ENCODE peak calls at places on chromosomes 4 and X, in seven cellular contexts. H is activated CD8-positive, alpha-beta memory T cell treated with anti-CD3 and anti-CD28 coated beads for 4 hours; Y is T follicular helper cell; W is RWPE1; V is activated gamma-delta T cell; M is Right ventricle myocardium inferior; L is GM23248. Q is an unnamed sample.
A peak's percentile ranks its signal among the peaks of the same experiment; 100 is the strongest.

GRCh38 chrX:63718010-63718694 is 66.9 kb downstream of the ARHGEF9 start:
- DNase-seq in V (no peak), Y (no peak), W (no peak), M (no peak), L (no peak), H (no peak), Q (no peak)

GRCh38 chr4:136742330-136742729 is 790.0 kb downstream of the PCDH18 start:
- DNase-seq in V (no peak), M (no peak), L (peak; percentile 15), H (no peak), W (no peak), Y (no peak), Q (no peak)

GRCh38 chr4:10381146-10381545 is 76.1 kb downstream of the ZNF518B start:
- DNase-seq in H (no peak), Y (no peak), V (no peak), W (no peak), M (no peak), L (no peak), Q (no peak)

GRCh38 chr4:177375971-177376370 is 66.3 kb downstream of the AGA start:
- DNase-seq in M (no peak), V (no peak), L (no peak), Y (no peak), H (no peak), W (no peak), Q (peak; percentile 26)

GRCh38 chrX:45191820-45192409 is 8.8 kb downstream of the DIPK2B start:
- DNase-seq in V (no peak), Y (no peak), L (no peak), M (no peak), H (no peak), W (no peak), Q (no peak)

GRCh38 chr4:26048962-26049361 is 134.9 kb downstream of the SMIM20 start:
- DNase-seq in L (peak; percentile 71), Y (no peak), W (no peak), V (no peak), M (no peak), H (no peak), Q (no peak)

GRCh38 chrX:72316408-72317079 is 10.8 kb upstream of the CITED1 start:
- DNase-seq in Y (no peak), H (no peak), W (no peak), M (no peak), V (no peak), L (no peak), Q (peak; percentile 57)

GRCh38 chr4:24690436-24690835 is 104.9 kb upstream of the SOD3 start:
- DNase-seq in V (no peak), L (peak; percentile 60), H (no peak), M (no peak), W (no peak), Y (no peak), Q (no peak)

GRCh38 chr4:106690487-106690886 is 321.9 kb upstream of the GIMD1 start:
- DNase-seq in Y (no peak), V (no peak), H (no peak), M (no peak), W (no peak), L (peak; percentile 76), Q (no peak)

GRCh38 chr4:139367421-139368090 is 65.3 kb upstream of the NDUFC1 start:
- DNase-seq in V (no peak), W (no peak), M (no peak), H (no peak), Y (no peak), L (peak; percentile 67), Q (no peak)

GRCh38 chrX:111244238-111244750 is 26.0 kb downstream of the CAPN6 start:
- DNase-seq in M (no peak), W (peak; percentile 17), L (peak; percentile 25), H (no peak), Y (no peak), V (no peak), Q (peak; percentile 36)

GRCh38 chr4:27000820-27001219 is 140.2 kb downstream of the STIM2 start:
- DNase-seq in L (peak; percentile 7), Y (no peak), M (no peak), H (no peak), V (no peak), W (peak; percentile 5), Q (no peak)

GRCh38 chr4:143489116-143489515 is 24.4 kb upstream of the SMARCA5 start:
- DNase-seq in V (no peak), M (no peak), H (no peak), L (peak; percentile 59), W (no peak), Y (no peak), Q (no peak)

GRCh38 chrX:148500428-148501120 is at the start of gene AFF2:
- DNase-seq in L (peak; percentile 63), M (peak; percentile 70), Y (no peak), W (no peak), H (no peak), V (peak; percentile 11), Q (peak; percentile 62)

GRCh38 chrX:49309401-49309981 is 6.0 kb downstream of the GAGE10 start:
- DNase-seq in H (no peak), M (no peak), Y (no peak), L (peak; percentile 50), V (no peak), W (no peak), Q (no peak)

GRCh38 chr4:89834486-89835209 is 2.3 kb downstream of the SNCA start:
- DNase-seq in M (no peak), W (no peak), L (no peak), V (no peak), Y (no peak), H (no peak), Q (no peak)

GRCh38 chr4:154491731-154492249 is at the start of gene DCHS2:
- DNase-seq in H (no peak), Y (no peak), L (peak; percentile 13), M (no peak), W (peak; percentile 22), V (peak; percentile 2), Q (peak; percentile 84)

GRCh38 chr4:158870282-158871049 is 101.6 kb downstream of the FNIP2 start:
- DNase-seq in W (no peak), L (no peak), M (no peak), Y (no peak), V (peak; percentile 3), H (no peak), Q (peak; percentile 74)

GRCh38 chrX:73855546-73855945 is 292.5 kb downstream of the CHIC1 start:
- DNase-seq in W (peak; percentile 18), H (peak; percentile 7), L (peak; percentile 75), M (no peak), V (no peak), Y (peak; percentile 66), Q (peak; percentile 63)

GRCh38 chr4:8768357-8768999 is 103.2 kb downstream of the HMX1 start:
- DNase-seq in V (no peak), W (no peak), M (peak; percentile 55), Y (no peak), H (no peak), L (no peak), Q (no peak)

GRCh38 chr4:172553216-172553615 is 615.4 kb upstream of the GALNT7 start:
- DNase-seq in V (no peak), H (no peak), M (no peak), Y (no peak), W (no peak), L (no peak), Q (no peak)

GRCh38 chrX:28398352-28398751 is 188.9 kb upstream of the IL1RAPL1 start:
- DNase-seq in W (peak; percentile 2), H (no peak), M (no peak), Y (no peak), V (no peak), L (no peak), Q (no peak)

GRCh38 chr4:53508446-53508845 is 82.8 kb downstream of the LNX1 start:
- DNase-seq in L (peak; percentile 70), V (no peak), Y (no peak), W (no peak), M (no peak), H (no peak), Q (no peak)

GRCh38 chrX:154822029-154822428 is 12.4 kb downstream of the SMIM9 start:
- DNase-seq in W (no peak), Y (no peak), M (no peak), H (no peak), L (no peak), V (no peak), Q (peak; percentile 24)

GRCh38 chr4:39698424-39699009 is 581 bp downstream of the UBE2K start:
- DNase-seq in H (no peak), V (no peak), L (peak; percentile 61), W (peak; percentile 63), M (peak; percentile 82), Y (peak; percentile 28), Q (peak; percentile 76)

GRCh38 chrX:17242470-17242869 is 132.5 kb upstream of the NHS start:
- DNase-seq in W (peak; percentile 23), L (peak; percentile 52), M (no peak), H (no peak), V (no peak), Y (peak; percentile 1), Q (peak; percentile 69)

GRCh38 chr4:152079543-152080293 is 318.9 kb upstream of the GATB start:
- DNase-seq in L (no peak), Y (no peak), W (no peak), V (no peak), M (no peak), H (no peak), Q (no peak)

GRCh38 chr4:133151301-133151680 is 2.2 kb downstream of the PCDH10 start:
- DNase-seq in H (no peak), W (no peak), L (peak; percentile 1), V (no peak), M (no peak), Y (no peak), Q (peak; percentile 60)

GRCh38 chr4:2281575-2282343 is 19.9 kb upstream of the MXD4 start:
- DNase-seq in M (peak; percentile 45), L (no peak), V (peak; percentile 66), W (no peak), Y (peak; percentile 85), H (peak; percentile 58), Q (no peak)

GRCh38 chr4:139189417-139189749 is 12.4 kb upstream of the ELF2 start:
- DNase-seq in L (no peak), M (no peak), Y (no peak), W (no peak), H (no peak), V (no peak), Q (no peak)

GRCh38 chrX:155778844-155779553 is 102.1 kb upstream of the VAMP7 start:
- DNase-seq in V (no peak), Y (no peak), L (no peak), W (no peak), H (no peak), M (no peak), Q (no peak)

GRCh38 chr4:158051401-158052235 is 121.2 kb downstream of the GASK1B start:
- DNase-seq in M (no peak), H (no peak), Y (no peak), L (peak; percentile 96), W (no peak), V (no peak), Q (no peak)

GRCh38 chr4:39045791-39046221 is 13.6 kb upstream of the TMEM156 start:
- DNase-seq in W (peak; percentile 25), V (no peak), Y (peak; percentile 24), H (no peak), M (no peak), L (peak; percentile 49), Q (no peak)

GRCh38 chr4:119041951-119042560 is 93.6 kb upstream of the MYOZ2 start:
- DNase-seq in Y (peak; percentile 29), M (no peak), H (peak; percentile 17), L (peak; percentile 82), V (no peak), W (peak; percentile 75), Q (peak; percentile 65)

GRCh38 chr4:10810411-10810810 is 125.8 kb upstream of the CLNK start:
- DNase-seq in H (no peak), M (no peak), Y (no peak), V (no peak), W (no peak), L (peak; percentile 5), Q (no peak)

GRCh38 chrX:13076176-13076956 is 31.9 kb upstream of the FAM9C start:
- DNase-seq in Y (no peak), M (no peak), L (peak; percentile 39), V (no peak), W (no peak), H (no peak), Q (no peak)

GRCh38 chr4:25890653-25891485 is 23.2 kb upstream of the SMIM20 start:
- DNase-seq in M (no peak), V (no peak), H (no peak), Y (no peak), W (no peak), L (no peak), Q (peak; percentile 55)

GRCh38 chr4:152503606-152504290 is 32.1 kb downstream of the FBXW7 start:
- DNase-seq in H (no peak), Y (no peak), M (no peak), V (no peak), W (no peak), L (peak; percentile 7), Q (no peak)

Q was measured in H7.